ENCODE peak calls at places on chromosome 21, in eight cellular contexts. W is tibial nerve, X is brain microvascular endothelial cell, G is fibroblast of pulmonary artery, O is fibroblast of the aortic adventitia, R is mammary epithelial cell, V is heart left ventricle, T is MCF 10A. N is an unnamed sample.

GRCh38 chr21:37384416-37384815 is 17.8 kb downstream of the DYRK1A start:
- DNase-seq in W (no peak), R (no peak), X (no peak), O (no peak), T (no peak), V (no peak), G (no peak), N (no peak)

GRCh38 chr21:36321325-36322082 is 1.5 kb downstream of the MORC3 start:
- DNase-seq in X (peak; percentile 3), R (peak; percentile 56), G (peak; percentile 32), O (peak; percentile 24), T (peak; percentile 43), V (no peak), W (no peak), N (peak; percentile 32)

GRCh38 chr21:27532081-27532480 is 565.2 kb upstream of the ADAMTS5 start:
- DNase-seq in W (no peak), O (peak; percentile 59), X (peak; percentile 63), R (no peak), G (peak; percentile 61), T (peak; percentile 0), V (no peak), N (no peak)

GRCh38 chr21:37767984-37768383 is 148.3 kb downstream of the KCNJ6 start:
- DNase-seq in G (no peak), R (peak; percentile 36), O (peak; percentile 11), X (no peak), W (no peak), T (peak; percentile 22), V (no peak), N (peak; percentile 44)

GRCh38 chr21:39441502-39442475 is 3.8 kb downstream of the LCA5L start:
- DNase-seq in X (peak; percentile 48), O (peak; percentile 66), G (peak; percentile 70), V (no peak), R (peak; percentile 34), T (peak; percentile 61), W (no peak), N (peak; percentile 40)

GRCh38 chr21:18218331-18218730 is 26.3 kb upstream of the CHODL start:
- DNase-seq in G (no peak), W (no peak), T (no peak), O (no peak), X (no peak), V (no peak), R (no peak), N (no peak)

GRCh38 chr21:46560568-46561447 is 44.1 kb downstream of the S100B start:
- DNase-seq in R (no peak), W (no peak), G (no peak), V (no peak), O (no peak), X (no peak), T (no peak), N (no peak)

GRCh38 chr21:14560555-14560954 is 14.4 kb upstream of the SAMSN1 start:
- DNase-seq in R (no peak), V (no peak), X (no peak), O (no peak), T (no peak), W (no peak), G (no peak), N (no peak)

GRCh38 chr21:15224346-15225086 is 159.7 kb upstream of the NRIP1 start:
- DNase-seq in W (no peak), X (peak; percentile 90), T (peak; percentile 95), V (no peak), O (peak; percentile 97), G (peak; percentile 95), R (peak; percentile 99), N (no peak)

GRCh38 chr21:31181089-31181757 is 142.9 kb upstream of the KRTAP19-8 start:
- DNase-seq in W (no peak), O (no peak), T (no peak), G (no peak), X (no peak), V (no peak), R (no peak), N (no peak)

GRCh38 chr21:37665230-37666024 is 250.8 kb downstream of the KCNJ6 start:
- DNase-seq in T (peak; percentile 30), V (no peak), X (no peak), G (peak; percentile 79), W (no peak), R (no peak), O (peak; percentile 76), N (no peak)

GRCh38 chr21:45872471-45872870 is 109.1 kb upstream of the COL6A1 start:
- DNase-seq in G (no peak), V (no peak), X (no peak), W (no peak), R (no peak), O (no peak), T (no peak), N (no peak)

GRCh38 chr21:21052672-21053071 is 54.5 kb downstream of the NCAM2 start:
- DNase-seq in V (no peak), G (no peak), R (no peak), T (no peak), X (no peak), W (no peak), O (no peak), N (no peak)

GRCh38 chr21:14645702-14646101 is 99.6 kb upstream of the SAMSN1 start:
- DNase-seq in G (no peak), W (no peak), R (no peak), O (no peak), T (no peak), X (no peak), V (no peak), N (no peak)

GRCh38 chr21:38277501-38278111 is 20.8 kb downstream of the KCNJ15 start:
- DNase-seq in G (peak; percentile 97), O (peak; percentile 99), W (no peak), R (peak; percentile 99), V (no peak), X (peak; percentile 97), T (peak; percentile 97), N (no peak)

GRCh38 chr21:46322351-46323226 is 1.1 kb downstream of the C21orf58 start:
- DNase-seq in X (peak; percentile 42), V (no peak), W (no peak), G (peak; percentile 37), T (peak; percentile 21), O (peak; percentile 38), R (peak; percentile 27), N (peak; percentile 22)

GRCh38 chr21:36200089-36200561 is 43.5 kb downstream of the DOP1B start:
- DNase-seq in T (no peak), X (no peak), R (no peak), W (no peak), V (no peak), O (no peak), G (no peak), N (no peak)

GRCh38 chr21:39071623-39072214 is 111.5 kb downstream of the PSMG1 start:
- DNase-seq in R (no peak), W (no peak), X (peak; percentile 29), G (peak; percentile 81), O (peak; percentile 33), T (no peak), V (no peak), N (no peak)

GRCh38 chr21:34688145-34688544 is 19.4 kb downstream of the CLIC6 start:
- DNase-seq in W (no peak), V (no peak), R (no peak), G (no peak), T (peak; percentile 65), O (peak; percentile 58), X (peak; percentile 36), N (peak; percentile 82)
- TF ChIP-seq CTCF in W (no peak), V (no peak), R (no peak), G (no peak), T (peak; percentile 67), O (peak; percentile 84), X (no peak), N (peak; percentile 72)

GRCh38 chr21:32994305-32994704 is 31.4 kb upstream of the OLIG2 start:
- DNase-seq in R (no peak), X (peak; percentile 11), V (no peak), O (peak; percentile 46), G (peak; percentile 50), W (no peak), T (peak; percentile 40), N (no peak)
- TF ChIP-seq CTCF in R (no peak), X (peak; percentile 69), V (peak; percentile 38), O (peak; percentile 67), G (peak; percentile 62), W (peak; percentile 9), T (peak; percentile 56), N (peak; percentile 18)

GRCh38 chr21:26042181-26042876 is 128.2 kb downstream of the APP start:
- DNase-seq in G (no peak), W (no peak), O (no peak), X (no peak), R (no peak), T (no peak), V (no peak), N (no peak)

GRCh38 chr21:26043891-26044290 is 126.7 kb downstream of the APP start:
- DNase-seq in T (no peak), R (no peak), W (no peak), X (no peak), V (no peak), G (no peak), O (no peak), N (no peak)

GRCh38 chr21:26047279-26047967 is 123.1 kb downstream of the APP start:
- DNase-seq in G (no peak), O (no peak), W (no peak), R (no peak), T (no peak), V (no peak), X (no peak), N (no peak)

DNA sequence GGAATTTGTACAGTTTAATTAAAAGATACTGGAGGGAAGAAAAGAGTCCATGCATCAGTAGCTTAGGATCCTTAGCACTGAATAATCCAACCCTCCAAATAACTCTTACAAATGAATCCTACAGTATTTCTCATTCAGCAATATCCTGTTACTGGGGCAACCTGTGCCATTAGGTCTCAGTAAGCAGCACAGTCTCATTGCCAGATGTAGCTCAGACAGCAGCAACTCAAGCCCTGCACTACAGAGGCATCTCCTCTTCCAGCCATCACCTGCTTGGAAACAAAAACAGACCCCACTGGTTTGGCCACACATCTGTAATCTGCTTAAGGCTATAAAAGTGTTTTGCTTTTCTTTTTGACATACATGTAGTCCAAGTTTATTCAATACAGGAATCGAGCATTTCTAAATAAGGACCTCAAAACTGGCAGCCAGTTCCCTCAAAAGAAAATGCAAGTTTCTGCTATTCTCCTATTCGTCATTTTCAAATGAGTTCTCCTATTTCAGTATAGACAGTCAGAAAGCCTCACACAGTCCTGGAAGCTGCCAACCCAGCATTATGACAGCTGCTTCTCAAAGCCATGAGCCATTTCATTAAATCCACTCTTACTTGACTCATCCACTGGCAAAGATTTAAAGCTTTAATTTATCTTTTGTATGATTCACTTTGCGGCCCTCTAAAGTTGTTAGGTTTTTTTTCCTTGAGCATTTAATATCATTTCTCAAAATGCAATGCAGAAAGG is 129.0 kb downstream of the APP start:
- DNase-seq in G (peak; percentile 35), V (no peak), X (peak; percentile 40), O (peak; percentile 37), R (peak; percentile 31), T (peak; percentile 76), W (no peak), N (no peak)
- TF ChIP-seq CTCF in G (no peak), V (no peak), X (no peak), O (no peak), R (no peak), T (no peak), W (no peak), N (no peak)

DNA sequence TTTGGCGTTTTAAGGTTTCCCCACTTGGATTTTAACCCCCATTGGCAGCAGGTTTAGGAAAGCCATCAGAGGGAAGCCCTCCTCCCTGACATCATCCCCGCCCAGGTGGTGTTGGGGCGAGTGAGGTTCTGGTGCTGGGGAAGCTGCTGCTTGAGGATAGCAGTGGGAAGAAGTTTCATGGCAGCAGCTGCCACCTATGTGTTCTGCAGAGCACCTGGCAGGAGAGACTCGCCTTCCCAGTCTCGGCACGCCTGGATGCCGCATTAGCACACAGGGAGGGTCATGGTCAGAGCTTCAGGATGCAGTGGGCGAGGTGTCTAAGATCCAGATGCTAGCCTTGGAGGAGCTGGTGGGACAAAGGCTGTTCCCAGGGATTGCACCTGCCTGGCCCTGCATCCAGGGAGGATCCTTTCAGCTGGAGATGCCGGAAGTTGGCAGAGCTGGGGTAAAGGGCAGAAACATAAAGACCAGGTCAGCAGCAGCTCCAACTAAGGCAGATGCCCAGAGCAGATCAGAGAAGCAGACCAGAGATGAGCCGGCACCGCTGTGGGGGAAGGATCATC is 33.9 kb downstream of the ABCG1 start:
- DNase-seq in X (no peak), R (no peak), V (peak; percentile 38), O (no peak), W (no peak), G (no peak), T (no peak), N (no peak)
- TF ChIP-seq CTCF in X (no peak), R (no peak), V (no peak), O (no peak), W (no peak), G (no peak), T (no peak), N (no peak)